ENCODE peak calls at places on chromosomes 13 and 19, in eight cellular contexts. C is thyroid gland, M is cardiac muscle cell, T is lower lobe of right lung, B is mucosa of descending colon, J is neural progenitor cell, V is astrocyte of the spinal cord, O is hepatocyte. H is an unnamed sample.
A peak's percentile ranks its signal among the peaks of the same experiment; 100 is the strongest.

GRCh38 chr19:54955356-54955755 is 8.0 kb upstream of the NLRP7 start:
- DNase-seq in C (no peak), M (no peak), T (no peak), B (no peak), J (no peak), V (peak; percentile 11), O (no peak), H (no peak)

GRCh38 chr19:55253842-55254624 is 4.8 kb downstream of the PPP6R1 start:
- DNase-seq in C (no peak), M (no peak), T (no peak), B (peak; percentile 39), J (no peak), V (no peak), O (no peak), H (no peak)

GRCh38 chr19:36113895-36114762 is 546 bp downstream of the POLR2I start:
- DNase-seq in C (peak; percentile 34), M (peak; percentile 18), T (no peak), B (peak; percentile 35), J (peak; percentile 45), V (no peak), O (peak; percentile 61), H (no peak)

GRCh38 chr13:85486663-85487062 is 312.6 kb downstream of the SLITRK6 start:
- DNase-seq in C (no peak), M (no peak), T (no peak), B (no peak), J (no peak), V (no peak), O (no peak), H (no peak)

GRCh38 chr13:77833331-77833863 is 85.2 kb downstream of the EDNRB start:
- DNase-seq in C (peak; percentile 2), M (no peak), T (no peak), B (peak; percentile 13), J (peak; percentile 10), V (peak; percentile 3), O (peak; percentile 57), H (peak; percentile 24)

GRCh38 chr13:25286308-25286968 is 850 bp downstream of the MTMR6 start:
- DNase-seq in C (peak; percentile 33), M (peak; percentile 37), T (no peak), B (peak; percentile 54), J (peak; percentile 47), V (peak; percentile 48), O (peak; percentile 46), H (no peak)

GRCh38 chr13:104487006-104487405 is 1420.8 kb upstream of the SLC10A2 start:
- DNase-seq in C (no peak), M (no peak), T (no peak), B (no peak), J (no peak), V (peak; percentile 54), O (no peak), H (no peak)

GRCh38 chr13:44021422-44021821 is 141.7 kb downstream of the LACC1 start:
- DNase-seq in C (no peak), M (no peak), T (no peak), B (no peak), J (no peak), V (no peak), O (no peak), H (no peak)

GRCh38 chr19:3250675-3251074 is 26.2 kb downstream of the CELF5 start:
- DNase-seq in C (no peak), M (no peak), T (no peak), B (peak; percentile 52), J (no peak), V (no peak), O (no peak), H (no peak)

GRCh38 chr13:46146898-46147297 is 35.1 kb downstream of the LCP1 start:
- DNase-seq in C (no peak), M (peak; percentile 48), T (no peak), B (no peak), J (peak; percentile 41), V (no peak), O (peak; percentile 52), H (no peak)

DNA sequence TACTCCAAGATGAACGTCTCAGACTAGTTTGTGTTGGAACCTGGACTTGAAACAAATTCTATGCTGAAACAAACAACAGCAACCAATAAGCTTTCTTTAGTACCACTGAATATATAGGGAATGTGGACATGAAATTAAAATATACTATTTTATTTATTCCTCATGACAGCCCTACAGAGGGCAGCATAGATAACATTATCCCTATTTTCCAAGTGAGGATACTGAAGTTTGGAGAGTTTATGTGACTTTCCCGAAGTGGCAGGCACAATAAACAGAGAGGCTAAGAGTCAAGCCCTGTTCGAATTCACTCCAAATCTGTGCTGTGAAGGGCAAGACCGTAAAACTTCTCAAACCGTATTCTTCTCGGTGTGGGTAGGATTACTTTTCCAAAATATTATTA is 509.9 kb upstream of the GPC6 start:
- DNase-seq in C (no peak), M (no peak), T (no peak), B (no peak), J (no peak), V (peak; percentile 26), O (no peak), H (no peak)
- TF ChIP-seq CTCF in C (no peak), M (peak; percentile 46), T (peak; percentile 16), B (no peak), J (peak; percentile 31), V (peak; percentile 41), O (peak; percentile 38), H (no peak)

DNA sequence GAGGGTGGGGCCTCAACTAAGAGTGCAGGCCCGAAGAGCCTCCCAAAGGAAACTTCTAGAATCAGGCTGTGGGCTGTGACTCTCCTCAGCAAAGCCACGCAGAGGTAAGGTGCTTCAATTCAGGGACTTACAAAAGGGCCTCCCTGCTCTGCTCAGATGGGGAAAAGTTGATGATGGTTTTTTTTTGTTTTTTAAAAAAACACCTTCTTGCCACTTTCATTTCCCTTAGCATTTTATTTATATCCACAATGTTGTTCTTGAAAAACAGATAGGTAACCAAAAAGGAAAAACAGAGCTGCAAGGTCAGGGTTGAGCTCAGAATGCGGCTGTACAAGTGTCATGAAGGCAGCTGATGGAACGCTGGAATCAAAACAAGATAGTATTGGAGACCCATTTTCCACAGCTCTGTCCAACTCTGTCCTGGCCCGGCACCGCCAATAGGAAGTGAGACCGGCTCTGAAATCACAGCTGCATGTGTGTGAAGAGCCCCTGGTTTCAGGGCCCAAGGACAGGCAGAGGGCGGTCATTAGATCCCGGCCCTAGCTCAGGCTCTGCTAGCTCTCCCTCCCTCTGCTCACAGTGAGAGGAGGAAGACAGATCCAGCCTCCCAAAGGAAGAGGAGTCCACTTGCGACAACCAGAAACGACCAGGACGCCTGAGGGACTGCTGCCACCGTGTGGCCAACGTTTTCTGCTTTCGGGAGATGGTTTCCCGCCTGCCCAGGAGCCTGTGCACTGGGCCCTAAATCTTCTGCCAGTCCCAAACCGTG is 58.3 kb downstream of the KLF2 start:
- DNase-seq in C (no peak), M (peak; percentile 93), T (peak; percentile 85), B (peak; percentile 92), J (peak; percentile 88), V (peak; percentile 86), O (peak; percentile 87), H (peak; percentile 89)
- TF ChIP-seq CTCF in C (peak; percentile 84), M (peak; percentile 84), T (peak; percentile 84), B (peak; percentile 21), J (peak; percentile 84), V (peak; percentile 80), O (peak; percentile 90), H (peak; percentile 88)

DNA sequence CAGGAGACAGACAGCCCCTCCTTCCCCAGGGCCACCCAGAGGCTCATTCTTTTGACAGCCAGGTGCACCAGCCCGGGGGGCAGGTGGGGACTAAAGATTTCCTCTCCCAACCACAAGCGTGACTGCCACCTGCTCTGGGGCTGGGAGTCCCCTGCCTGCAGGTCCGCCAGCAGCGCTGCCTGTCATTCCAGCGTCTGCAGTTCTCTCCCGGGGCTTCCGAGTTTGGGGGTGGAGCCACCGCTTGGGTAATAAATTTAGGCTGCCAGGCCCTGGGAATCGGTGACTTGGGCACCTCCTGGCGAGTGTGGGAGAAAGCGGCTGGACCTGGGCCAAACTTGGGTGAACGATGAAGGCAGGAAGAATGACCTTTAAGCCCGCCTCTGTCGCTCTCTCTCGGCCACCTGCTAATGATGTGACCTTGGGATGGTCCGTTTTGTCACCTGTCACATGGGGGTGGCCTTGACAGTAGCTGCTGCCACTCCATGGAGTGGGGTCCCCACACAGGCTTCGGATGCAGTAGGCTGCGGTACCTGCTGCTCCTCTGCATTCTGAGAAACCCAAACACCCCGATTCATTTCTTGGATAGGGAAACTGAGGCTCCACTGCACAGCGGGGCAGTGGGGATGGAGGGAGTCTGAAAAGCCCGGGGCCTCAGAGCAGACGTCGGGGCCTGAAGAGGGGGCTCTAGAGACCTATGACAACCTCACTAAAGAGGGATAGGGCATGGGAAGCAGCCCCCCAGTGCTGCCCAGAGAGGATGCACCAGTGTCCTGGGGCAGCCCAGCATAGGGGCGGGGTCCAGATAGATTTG is 12.8 kb downstream of the FUT6 start:
- DNase-seq in C (peak; percentile 70), M (peak; percentile 90), T (peak; percentile 80), B (peak; percentile 85), J (peak; percentile 82), V (no peak), O (peak; percentile 78), H (peak; percentile 71)
- TF ChIP-seq CTCF in C (peak; percentile 8), M (peak; percentile 25), T (no peak), B (no peak), J (no peak), V (peak; percentile 7), O (peak; percentile 13), H (peak; percentile 43)

GRCh38 chr19:53812335-53812734 is 11.8 kb downstream of the NLRP12 start:
- DNase-seq in C (no peak), M (peak; percentile 19), T (no peak), B (no peak), J (peak; percentile 41), V (no peak), O (no peak), H (no peak)
- TF ChIP-seq CTCF in C (no peak), M (peak; percentile 25), T (no peak), B (no peak), J (peak; percentile 46), V (peak; percentile 15), O (peak; percentile 16), H (no peak)

GRCh38 chr13:69524459-69525155 is 583.0 kb upstream of the ATXN8OS start:
- DNase-seq in C (no peak), M (no peak), T (no peak), B (no peak), J (no peak), V (peak; percentile 17), O (no peak), H (no peak)
- TF ChIP-seq CTCF in C (peak; percentile 27), M (peak; percentile 21), T (no peak), B (no peak), J (peak; percentile 58), V (peak; percentile 26), O (peak; percentile 61), H (no peak)

GRCh38 chr13:23667750-23668149 is 97.5 kb downstream of the TNFRSF19 start:
- DNase-seq in C (no peak), M (no peak), T (no peak), B (no peak), J (peak; percentile 14), V (no peak), O (no peak), H (no peak)
- TF ChIP-seq CTCF in C (no peak), M (no peak), T (no peak), B (no peak), J (peak; percentile 37), V (peak; percentile 10), O (peak; percentile 5), H (no peak)